ENCODE peak calls at places on chromosomes 3 and 15, in nine cellular contexts. H, P, N, G, L, M, T, Q and F are unnamed samples.

GRCh38 chr3:132283440-132283839 is 33.8 kb upstream of the ACP3 start:
- DNase-seq in H (no peak), P (no peak), N (no peak), G (no peak), L (no peak), M (no peak), T (peak; percentile 40), Q (no peak), F (no peak)

GRCh38 chr15:59364238-59364637 is 8.4 kb downstream of the MYO1E start:
- DNase-seq in H (no peak), P (no peak), N (no peak), G (no peak), L (no peak), M (no peak), T (no peak), Q (peak; percentile 59), F (no peak)

GRCh38 chr15:61528590-61528929 is 299.5 kb upstream of the RORA start:
- DNase-seq in H (no peak), P (no peak), N (no peak), G (no peak), L (no peak), M (no peak), T (no peak), Q (peak; percentile 10), F (no peak)

GRCh38 chr15:43777293-43777819 is 590 bp upstream of the ELL3 start:
- DNase-seq in H (peak; percentile 78), P (peak; percentile 71), N (peak; percentile 72), G (peak; percentile 83), L (peak; percentile 71), M (peak; percentile 43), T (peak; percentile 50), Q (peak; percentile 77), F (peak; percentile 82)

GRCh38 chr15:90814193-90814811 is 54.1 kb upstream of the FURIN start:
- DNase-seq in H (no peak), P (no peak), N (no peak), G (no peak), L (no peak), M (no peak), T (no peak), Q (no peak), F (no peak)

GRCh38 chr15:100057281-100057680 is 284.5 kb downstream of the ADAMTS17 start:
- DNase-seq in H (no peak), P (no peak), N (no peak), G (no peak), L (no peak), M (no peak), T (no peak), Q (no peak), F (no peak)

GRCh38 chr3:71262368-71263265 is 320.9 kb downstream of the FOXP1 start:
- DNase-seq in H (no peak), P (no peak), N (no peak), G (no peak), L (no peak), M (no peak), T (peak; percentile 19), Q (no peak), F (no peak)

GRCh38 chr3:112061152-112061551 is 25.0 kb upstream of the C3orf52 start:
- DNase-seq in H (no peak), P (no peak), N (no peak), G (no peak), L (no peak), M (no peak), T (peak; percentile 85), Q (no peak), F (no peak)

GRCh38 chr3:144923051-144923450 is 951.4 kb downstream of the DIPK2A start:
- DNase-seq in H (no peak), P (no peak), N (no peak), G (no peak), L (no peak), M (no peak), T (no peak), Q (no peak), F (no peak)

GRCh38 chr3:140627756-140628155 is 50.1 kb upstream of the TRIM42 start:
- DNase-seq in H (no peak), P (no peak), N (no peak), G (no peak), L (no peak), M (no peak), T (no peak), Q (no peak), F (no peak)

GRCh38 chr3:177893321-177893720 is 642.9 kb upstream of the KCNMB2 start:
- DNase-seq in H (no peak), P (no peak), N (no peak), G (no peak), L (no peak), M (no peak), T (no peak), Q (peak; percentile 8), F (no peak)

GRCh38 chr3:25662921-25663320 is 1.8 kb downstream of the TOP2B start:
- DNase-seq in H (no peak), P (no peak), N (no peak), G (no peak), L (no peak), M (no peak), T (no peak), Q (no peak), F (no peak)

GRCh38 chr3:142963266-142964149 is at the start of gene PAQR9:
- DNase-seq in H (no peak), P (peak; percentile 24), N (no peak), G (no peak), L (peak; percentile 30), M (no peak), T (no peak), Q (no peak), F (no peak)